ENCODE peak calls at places on chromosomes 13 and 19, in five cellular contexts. W, X, V, C and T are unnamed samples.

GRCh38 chr13:51822106-51822840 is 18.3 kb upstream of the DHRS12 start:
- DNase-seq in W (no peak), X (no peak), V (no peak), C (no peak), T (no peak)

GRCh38 chr13:41064493-41064892 is 3.2 kb downstream of the WBP4 start:
- DNase-seq in V (no peak), W (no peak), X (no peak), C (no peak), T (peak)

GRCh38 chr19:10294368-10294697 is 4.6 kb downstream of the ICAM5 start:
- DNase-seq in V (peak), C (no peak), X (peak), W (no peak), T (no peak)

GRCh38 chr13:90454002-90454636 is 893.4 kb upstream of the MIR17HG start:
- DNase-seq in V (no peak), C (no peak), W (no peak), X (no peak), T (no peak)

GRCh38 chr13:80400164-80400767 is 59.3 kb upstream of the SPRY2 start:
- DNase-seq in C (no peak), X (no peak), W (no peak), V (no peak), T (no peak)

GRCh38 chr19:55258476-55258827 is 365 bp downstream of the PPP6R1 start:
- DNase-seq in X (no peak), W (no peak), V (no peak), C (no peak), T (no peak)

GRCh38 chr13:110206170-110206569 is 100.8 kb downstream of the COL4A1 start:
- DNase-seq in V (no peak), W (no peak), C (no peak), X (no peak), T (no peak)

GRCh38 chr13:20193142-20193923 is 595 bp upstream of the GJB2 start:
- DNase-seq in W (no peak), C (no peak), V (no peak), X (no peak), T (no peak)

GRCh38 chr13:51315658-51316057 is 23.8 kb upstream of the SERPINE3 start:
- DNase-seq in X (no peak), C (no peak), W (no peak), V (no peak), T (no peak)

GRCh38 chr19:34577056-34577455 is 95.5 kb downstream of the WTIP start:
- DNase-seq in X (peak), W (no peak), C (no peak), V (no peak), T (no peak)

GRCh38 chr19:34578751-34579150 is 97.2 kb downstream of the WTIP start:
- DNase-seq in V (no peak), C (no peak), W (no peak), X (no peak), T (no peak)

GRCh38 chr19:34576292-34576691 is 94.7 kb downstream of the WTIP start:
- DNase-seq in C (no peak), V (no peak), X (peak), W (no peak), T (no peak)

GRCh38 chr19:34578173-34578572 is 96.6 kb downstream of the WTIP start:
- DNase-seq in C (no peak), X (peak), V (no peak), W (no peak), T (no peak)

GRCh38 chr19:34577531-34578101 is 96.1 kb downstream of the WTIP start:
- DNase-seq in X (peak), W (no peak), C (no peak), V (peak), T (no peak)
- H4K8ac ChIP-seq in X (no peak), W (peak), C (no peak), V (no peak), T (no peak)

GRCh38 chr13:32838985-32839384 is 177.2 kb upstream of the KL start:
- DNase-seq in W (no peak), C (no peak), V (no peak), X (no peak), T (peak)
- H4K8ac ChIP-seq in W (no peak), C (no peak), V (no peak), X (no peak), T (no peak)

DNA sequence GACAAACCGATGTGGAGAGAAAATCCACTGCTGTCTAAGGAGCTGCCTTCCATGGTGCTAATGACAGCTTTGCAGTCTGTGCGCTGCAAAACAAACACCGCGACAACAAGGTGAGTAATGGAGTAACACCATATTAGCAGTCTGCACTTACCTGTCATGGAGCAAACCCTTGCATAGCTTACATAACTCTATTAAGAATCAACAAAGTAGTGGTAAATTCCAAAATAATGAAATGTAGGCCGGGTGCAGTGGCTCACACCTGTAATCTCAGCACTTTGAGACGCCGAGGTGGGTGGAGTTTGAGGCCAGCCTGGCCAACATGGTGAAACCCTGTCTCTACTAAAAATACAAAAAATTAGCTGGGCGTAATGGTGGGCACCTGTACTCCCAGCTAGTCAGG is 56.2 kb downstream of the PARP4 start:
- DNase-seq in W (no peak), C (peak), V (peak), X (no peak), T (no peak)
- H4K8ac ChIP-seq in W (no peak), C (no peak), V (no peak), X (no peak), T (no peak)

GRCh38 chr13:45464687-45465453 is at the start of gene COG3:
- DNase-seq in C (peak), V (peak), W (peak), X (peak), T (peak)
- H4K8ac ChIP-seq in C (peak), V (peak), W (no peak), X (no peak), T (peak)

GRCh38 chr19:5676711-5677110 is 3.6 kb downstream of the MICOS13 start:
- DNase-seq in W (no peak), V (no peak), X (no peak), C (no peak), T (no peak)
- H4K8ac ChIP-seq in W (no peak), V (no peak), X (no peak), C (no peak), T (no peak)

GRCh38 chr13:45364876-45365557 is 24.0 kb upstream of the TPT1 start:
- DNase-seq in W (no peak), C (no peak), X (no peak), V (no peak), T (no peak)
- H4K8ac ChIP-seq in W (peak), C (no peak), X (no peak), V (no peak), T (no peak)

GRCh38 chr19:49978324-49978723 is 17.4 kb upstream of the SIGLEC11 start:
- DNase-seq in V (no peak), C (no peak), W (no peak), X (no peak), T (no peak)
- H4K8ac ChIP-seq in V (no peak), C (no peak), W (no peak), X (no peak), T (no peak)

DNA sequence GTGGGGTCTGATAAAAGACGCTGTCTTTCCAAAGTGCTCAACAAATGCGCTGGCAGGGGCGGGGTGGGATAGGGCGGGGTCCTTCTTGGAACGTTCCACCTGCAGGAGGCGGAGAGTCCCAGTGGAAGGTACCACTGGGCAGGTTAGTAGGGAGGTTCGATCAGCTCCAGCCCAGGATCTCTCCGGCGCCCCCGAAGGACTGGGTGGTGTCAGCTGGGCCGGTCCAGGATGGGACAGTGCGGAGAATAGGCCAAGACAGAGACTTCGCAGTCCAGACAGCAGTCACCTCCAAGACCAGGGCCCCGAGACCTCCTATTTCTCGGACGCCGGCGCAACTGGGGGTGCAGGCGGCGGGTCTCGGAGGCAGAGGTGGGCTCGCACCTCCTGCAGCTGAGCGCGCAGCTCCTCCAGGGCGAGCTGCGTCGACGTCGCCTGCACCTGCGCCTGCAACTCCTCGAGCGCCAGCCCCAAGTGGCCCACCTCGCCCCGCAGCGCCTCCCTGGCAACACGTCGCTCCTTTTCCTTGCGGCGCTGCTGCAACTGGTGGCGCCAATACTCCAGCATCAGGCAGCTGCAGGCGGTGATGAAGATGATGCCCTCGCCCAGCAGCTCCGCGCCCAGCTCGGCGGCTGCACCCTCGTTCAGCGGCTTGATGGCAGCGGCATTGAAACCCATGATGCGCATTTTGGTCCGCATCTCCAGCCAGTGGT is 21.6 kb downstream of the VASP start:
- DNase-seq in X (peak), V (peak), W (no peak), C (peak), T (no peak)
- H4K8ac ChIP-seq in X (no peak), V (no peak), W (no peak), C (no peak), T (no peak)